ENCODE peak calls at places on chromosomes 2 and 18, in six cellular contexts. One of them, this sample, is unnamed. For H3K36me3, the result is how much of the 10 kb centered on the place peaks cover.

GRCh38 chr2:41387519-41387918 is 660.3 kb upstream of the PKDCC start:
- DNase-seq in left ventricle myocardium inferior: no peak
- DNase-seq in colonic mucosa: no peak
- DNase-seq in stomach: no peak
- DNase-seq in psoas muscle: no peak
- DNase-seq in DND-41: no peak
- DNase-seq in this sample: no peak

GRCh38 chr2:225091336-225091735 is 49.1 kb upstream of the DOCK10 start:
- DNase-seq in stomach: no peak
- DNase-seq in colonic mucosa: no peak
- DNase-seq in left ventricle myocardium inferior: no peak
- DNase-seq in DND-41: no peak
- DNase-seq in psoas muscle: no peak
- DNase-seq in this sample: no peak

GRCh38 chr2:216287251-216287650 is 85.0 kb downstream of the MARCHF4 start:
- DNase-seq in colonic mucosa: no peak
- DNase-seq in DND-41: no peak
- DNase-seq in left ventricle myocardium inferior: no peak
- DNase-seq in psoas muscle: no peak
- DNase-seq in stomach: no peak
- DNase-seq in this sample: no peak

GRCh38 chr2:54207666-54208195 is 48.3 kb downstream of the TSPYL6 start:
- DNase-seq in colonic mucosa: no peak
- DNase-seq in stomach: no peak
- DNase-seq in psoas muscle: no peak
- DNase-seq in left ventricle myocardium inferior: no peak
- DNase-seq in DND-41: no peak
- DNase-seq in this sample: no peak

GRCh38 chr18:26008619-26009018 is 81.8 kb downstream of the SS18 start:
- DNase-seq in left ventricle myocardium inferior: no peak
- DNase-seq in colonic mucosa: no peak
- DNase-seq in DND-41: no peak
- DNase-seq in stomach: no peak
- DNase-seq in psoas muscle: no peak
- DNase-seq in this sample: no peak

GRCh38 chr2:196335238-196335637 is 163.9 kb upstream of the STK17B start:
- DNase-seq in colonic mucosa: no peak
- DNase-seq in left ventricle myocardium inferior: no peak
- DNase-seq in psoas muscle: no peak
- DNase-seq in stomach: no peak
- DNase-seq in DND-41: no peak
- DNase-seq in this sample: no peak

GRCh38 chr2:212537311-212538155 is 1.1 kb downstream of the ERBB4 start:
- DNase-seq in left ventricle myocardium inferior: peak
- DNase-seq in colonic mucosa: peak
- DNase-seq in stomach: peak
- DNase-seq in psoas muscle: peak
- DNase-seq in DND-41: no peak
- DNase-seq in this sample: peak

GRCh38 chr2:42794271-42795046 is 2.1 kb upstream of the HAAO start:
- DNase-seq in psoas muscle: no peak
- DNase-seq in stomach: no peak
- DNase-seq in colonic mucosa: no peak
- DNase-seq in DND-41: no peak
- DNase-seq in left ventricle myocardium inferior: no peak
- DNase-seq in this sample: no peak

GRCh38 chr2:112032615-112033457 is 22.2 kb upstream of the TMEM87B start:
- DNase-seq in DND-41: peak
- DNase-seq in stomach: peak
- DNase-seq in colonic mucosa: peak
- DNase-seq in left ventricle myocardium inferior: no peak
- DNase-seq in psoas muscle: peak
- DNase-seq in this sample: peak

GRCh38 chr2:68980956-68981355 is 6.5 kb downstream of the GKN1 start:
- DNase-seq in psoas muscle: no peak
- DNase-seq in left ventricle myocardium inferior: no peak
- DNase-seq in colonic mucosa: no peak
- DNase-seq in stomach: no peak
- DNase-seq in DND-41: peak
- DNase-seq in this sample: no peak

GRCh38 chr2:241499146-241499965 is 9.0 kb downstream of the STK25 start:
- DNase-seq in colonic mucosa: no peak
- DNase-seq in psoas muscle: no peak
- DNase-seq in DND-41: no peak
- DNase-seq in stomach: no peak
- DNase-seq in left ventricle myocardium inferior: no peak
- DNase-seq in this sample: no peak

GRCh38 chr2:223760838-223761502 is 76.4 kb downstream of the AP1S3 start:
- DNase-seq in stomach: peak
- DNase-seq in DND-41: no peak
- DNase-seq in colonic mucosa: peak
- DNase-seq in left ventricle myocardium inferior: no peak
- DNase-seq in psoas muscle: no peak
- DNase-seq in this sample: peak

GRCh38 chr2:3958969-3959368 is 255.6 kb downstream of the DCDC2C start:
- DNase-seq in stomach: no peak
- DNase-seq in DND-41: no peak
- DNase-seq in colonic mucosa: no peak
- DNase-seq in left ventricle myocardium inferior: no peak
- DNase-seq in psoas muscle: no peak
- DNase-seq in this sample: no peak

GRCh38 chr2:108161298-108161697 is 78.5 kb upstream of the SULT1C3 start:
- DNase-seq in DND-41: no peak
- DNase-seq in stomach: no peak
- DNase-seq in psoas muscle: no peak
- DNase-seq in left ventricle myocardium inferior: no peak
- DNase-seq in colonic mucosa: no peak
- DNase-seq in this sample: no peak

GRCh38 chr2:218145124-218145523 is 19.3 kb downstream of the CXCR2 start:
- DNase-seq in left ventricle myocardium inferior: peak
- DNase-seq in DND-41: no peak
- DNase-seq in psoas muscle: no peak
- DNase-seq in stomach: peak
- DNase-seq in colonic mucosa: no peak
- DNase-seq in this sample: no peak

GRCh38 chr2:96895709-96896651 is 26.1 kb upstream of the SEMA4C start:
- DNase-seq in left ventricle myocardium inferior: no peak
- DNase-seq in stomach: no peak
- DNase-seq in colonic mucosa: peak
- DNase-seq in psoas muscle: no peak
- DNase-seq in DND-41: peak
- DNase-seq in this sample: no peak

GRCh38 chr18:58042826-58043362 is 1.1 kb upstream of the NEDD4L start:
- DNase-seq in psoas muscle: no peak
- DNase-seq in colonic mucosa: no peak
- DNase-seq in DND-41: no peak
- DNase-seq in left ventricle myocardium inferior: no peak
- DNase-seq in stomach: no peak
- DNase-seq in this sample: no peak

GRCh38 chr2:67322361-67323001 is 74.7 kb upstream of the ETAA1 start:
- DNase-seq in colonic mucosa: peak
- DNase-seq in DND-41: no peak
- DNase-seq in stomach: no peak
- DNase-seq in left ventricle myocardium inferior: peak
- DNase-seq in psoas muscle: no peak
- DNase-seq in this sample: peak

GRCh38 chr2:69221960-69222751 is 164.9 kb downstream of the GFPT1 start:
- DNase-seq in left ventricle myocardium inferior: no peak
- DNase-seq in colonic mucosa: no peak
- DNase-seq in psoas muscle: no peak
- DNase-seq in DND-41: no peak
- DNase-seq in stomach: no peak
- DNase-seq in this sample: no peak

GRCh38 chr2:439077-439476 is 151.2 kb upstream of the ALKAL2 start:
- DNase-seq in left ventricle myocardium inferior: no peak
- DNase-seq in stomach: no peak
- DNase-seq in psoas muscle: no peak
- DNase-seq in DND-41: no peak
- DNase-seq in colonic mucosa: no peak
- DNase-seq in this sample: peak

GRCh38 chr18:76258209-76258608 is 236.8 kb downstream of the ZNF516 start:
- DNase-seq in DND-41: no peak
- DNase-seq in stomach: no peak
- DNase-seq in colonic mucosa: no peak
- DNase-seq in psoas muscle: no peak
- DNase-seq in left ventricle myocardium inferior: no peak
- DNase-seq in this sample: no peak

GRCh38 chr2:143686585-143687164 is 557.5 kb downstream of the ARHGAP15 start:
- DNase-seq in colonic mucosa: no peak
- DNase-seq in stomach: no peak
- DNase-seq in DND-41: no peak
- DNase-seq in left ventricle myocardium inferior: no peak
- DNase-seq in psoas muscle: no peak
- DNase-seq in this sample: no peak

GRCh38 chr2:217402622-217403383 is 542.9 kb upstream of the TNP1 start:
- DNase-seq in psoas muscle: no peak
- DNase-seq in colonic mucosa: no peak
- DNase-seq in DND-41: no peak
- DNase-seq in stomach: no peak
- DNase-seq in left ventricle myocardium inferior: no peak
- DNase-seq in this sample: peak

GRCh38 chr2:208970070-208970469 is 453.8 kb upstream of the MAP2 start:
- DNase-seq in psoas muscle: no peak
- DNase-seq in colonic mucosa: no peak
- DNase-seq in DND-41: no peak
- DNase-seq in left ventricle myocardium inferior: no peak
- DNase-seq in stomach: no peak
- DNase-seq in this sample: no peak

GRCh38 chr2:218824004-218824403 is 7.6 kb downstream of the PRKAG3 start:
- DNase-seq in stomach: no peak
- DNase-seq in psoas muscle: no peak
- DNase-seq in DND-41: no peak
- DNase-seq in colonic mucosa: no peak
- DNase-seq in left ventricle myocardium inferior: no peak
- DNase-seq in this sample: no peak

GRCh38 chr2:200077210-200077650 is 121.8 kb downstream of the MAIP1 start:
- DNase-seq in left ventricle myocardium inferior: no peak
- DNase-seq in stomach: no peak
- DNase-seq in DND-41: no peak
- DNase-seq in colonic mucosa: no peak
- DNase-seq in psoas muscle: no peak
- DNase-seq in this sample: no peak

GRCh38 chr2:27038012-27038411 is 5.2 kb downstream of the TMEM214 start:
- DNase-seq in colonic mucosa: no peak
- DNase-seq in DND-41: no peak
- DNase-seq in psoas muscle: no peak
- DNase-seq in left ventricle myocardium inferior: no peak
- DNase-seq in stomach: no peak
- DNase-seq in this sample: no peak
- H3K36me3 ChIP-seq in colonic mucosa: under half
- H3K36me3 ChIP-seq in DND-41: half or more
- H3K36me3 ChIP-seq in psoas muscle: half or more
- H3K36me3 ChIP-seq in left ventricle myocardium inferior: half or more
- H3K36me3 ChIP-seq in stomach: half or more
- H3K36me3 ChIP-seq in this sample: under half

DNA sequence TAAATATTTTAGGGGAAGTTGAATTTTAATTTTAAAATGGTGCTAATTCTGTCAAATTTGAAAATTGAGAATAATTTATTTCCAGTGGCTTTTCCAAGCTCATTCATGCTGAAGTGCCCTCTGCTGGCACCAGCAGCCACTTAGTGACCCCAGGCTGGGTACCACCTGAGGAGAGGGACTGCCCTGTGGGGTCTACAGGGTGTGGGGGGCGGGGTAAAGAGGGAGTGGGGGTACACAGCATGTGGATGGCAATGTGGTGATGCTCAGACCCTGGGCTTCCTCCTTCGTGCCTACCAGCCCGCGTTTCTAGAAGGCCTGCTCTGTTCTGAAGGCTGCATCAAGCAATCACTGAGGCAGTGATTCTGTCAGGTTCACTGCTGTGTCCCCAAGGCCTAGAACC is 45.1 kb upstream of the SCLY start:
- DNase-seq in left ventricle myocardium inferior: no peak
- DNase-seq in stomach: no peak
- DNase-seq in psoas muscle: no peak
- DNase-seq in DND-41: no peak
- DNase-seq in colonic mucosa: no peak
- DNase-seq in this sample: no peak
- TF ChIP-seq CTCF in left ventricle myocardium inferior: peak
- TF ChIP-seq CTCF in stomach: no peak
- TF ChIP-seq CTCF in psoas muscle: no peak
- TF ChIP-seq CTCF in DND-41: peak
- TF ChIP-seq CTCF in colonic mucosa: no peak
- TF ChIP-seq CTCF in this sample: no peak

GRCh38 chr2:150272404-150272803 is 215.1 kb downstream of the RND3 start:
- DNase-seq in left ventricle myocardium inferior: no peak
- DNase-seq in psoas muscle: no peak
- DNase-seq in DND-41: no peak
- DNase-seq in colonic mucosa: no peak
- DNase-seq in stomach: no peak
- DNase-seq in this sample: no peak
- H3K27ac ChIP-seq in left ventricle myocardium inferior: no peak
- H3K27ac ChIP-seq in psoas muscle: no peak
- H3K27ac ChIP-seq in DND-41: no peak
- H3K27ac ChIP-seq in colonic mucosa: no peak
- H3K27ac ChIP-seq in stomach: no peak
- H3K27ac ChIP-seq in this sample: no peak

DNA sequence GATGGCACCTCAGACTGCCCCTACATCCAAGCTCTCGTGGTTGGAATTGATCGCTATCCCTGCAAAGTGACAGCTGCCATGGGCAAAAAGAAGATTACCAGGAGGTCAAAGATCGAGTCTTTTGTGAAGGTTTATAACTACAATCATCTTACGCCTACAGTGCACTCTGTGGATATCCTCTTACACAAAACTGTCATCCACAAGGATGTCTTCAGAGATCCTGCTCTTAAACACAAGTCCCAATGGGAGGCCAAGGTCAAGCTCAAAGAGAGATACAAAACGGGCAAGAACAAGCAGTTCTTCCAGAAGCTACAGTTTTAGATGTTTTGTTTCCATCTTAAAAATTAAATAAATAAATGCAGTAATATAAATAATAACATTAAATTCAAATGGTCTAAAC is 45.4 kb downstream of the INO80D start:
- DNase-seq in left ventricle myocardium inferior: no peak
- DNase-seq in stomach: no peak
- DNase-seq in psoas muscle: no peak
- DNase-seq in colonic mucosa: no peak
- DNase-seq in DND-41: no peak
- DNase-seq in this sample: no peak
- H3K36me3 ChIP-seq in left ventricle myocardium inferior: under half
- H3K36me3 ChIP-seq in stomach: half or more
- H3K36me3 ChIP-seq in psoas muscle: under half
- H3K36me3 ChIP-seq in colonic mucosa: under half
- H3K36me3 ChIP-seq in DND-41: half or more
- H3K36me3 ChIP-seq in this sample: under half

GRCh38 chr2:113282747-113283533 is 4.2 kb upstream of the PAX8 start:
- DNase-seq in stomach: peak
- DNase-seq in colonic mucosa: peak
- DNase-seq in DND-41: no peak
- DNase-seq in psoas muscle: peak
- DNase-seq in left ventricle myocardium inferior: peak
- DNase-seq in this sample: peak
- TF ChIP-seq CTCF in stomach: peak
- TF ChIP-seq CTCF in colonic mucosa: no peak
- TF ChIP-seq CTCF in DND-41: no peak
- TF ChIP-seq CTCF in psoas muscle: peak
- TF ChIP-seq CTCF in left ventricle myocardium inferior: peak
- TF ChIP-seq CTCF in this sample: peak

GRCh38 chr2:10362898-10363195 is 60.1 kb downstream of the HPCAL1 start:
- DNase-seq in stomach: no peak
- DNase-seq in colonic mucosa: no peak
- DNase-seq in left ventricle myocardium inferior: no peak
- DNase-seq in psoas muscle: no peak
- DNase-seq in DND-41: no peak
- DNase-seq in this sample: no peak
- H3K27ac ChIP-seq in stomach: no peak
- H3K27ac ChIP-seq in colonic mucosa: no peak
- H3K27ac ChIP-seq in left ventricle myocardium inferior: no peak
- H3K27ac ChIP-seq in psoas muscle: no peak
- H3K27ac ChIP-seq in DND-41: no peak
- H3K27ac ChIP-seq in this sample: no peak

GRCh38 chr2:206792645-206793044 is 27.2 kb downstream of the FASTKD2 start:
- DNase-seq in stomach: no peak
- DNase-seq in DND-41: no peak
- DNase-seq in psoas muscle: no peak
- DNase-seq in colonic mucosa: no peak
- DNase-seq in left ventricle myocardium inferior: no peak
- DNase-seq in this sample: no peak
- H3K36me3 ChIP-seq in stomach: half or more
- H3K36me3 ChIP-seq in DND-41: half or more
- H3K36me3 ChIP-seq in psoas muscle: half or more
- H3K36me3 ChIP-seq in colonic mucosa: under half
- H3K36me3 ChIP-seq in left ventricle myocardium inferior: half or more
- H3K36me3 ChIP-seq in this sample: half or more